ENCODE peak calls at places on chromosomes 11 and 22, in ten cellular contexts. A is mammary epithelial cell, X is cardiac fibroblast, V is thoracic aorta, R is breast epithelium, F is HepG2, L is choroid plexus epithelial cell, K is tibial nerve, G is endodermal cell, E is heart left ventricle. M is an unnamed sample.

GRCh38 chr22:33544707-33545106 is 375.6 kb downstream of the LARGE1 start:
- DNase-seq in V (no peak), E (no peak), A (no peak), X (peak), K (no peak), F (no peak), L (peak), G (no peak), R (no peak), M (no peak)

GRCh38 chr22:22014285-22014659 is 31.7 kb upstream of the TOP3B start:
- DNase-seq in R (no peak), F (no peak), V (no peak), X (no peak), K (no peak), A (no peak), L (no peak), G (no peak), E (no peak), M (no peak)

GRCh38 chr11:1503708-1504104 is 17.1 kb upstream of the MOB2 start:
- DNase-seq in L (no peak), F (no peak), R (no peak), V (no peak), A (no peak), K (no peak), G (no peak), X (no peak), E (peak), M (no peak)

GRCh38 chr11:57152134-57152533 is 29.6 kb upstream of the LRRC55 start:
- DNase-seq in R (no peak), X (no peak), F (no peak), V (no peak), E (no peak), A (no peak), G (no peak), L (no peak), K (no peak), M (no peak)

GRCh38 chr11:43904737-43905515 is 24.3 kb downstream of the ALKBH3 start:
- DNase-seq in G (no peak), K (no peak), X (peak), R (no peak), L (peak), A (peak), F (no peak), V (no peak), E (no peak), M (no peak)

GRCh38 chr11:2804189-2804588 is 81.4 kb downstream of the CDKN1C start:
- DNase-seq in V (no peak), X (no peak), E (peak), L (no peak), G (peak), K (peak), R (no peak), A (no peak), F (no peak), M (no peak)

GRCh38 chr22:27238935-27239510 is 562.5 kb downstream of the MN1 start:
- DNase-seq in L (peak), X (peak), V (peak), A (peak), R (peak), K (no peak), E (peak), F (no peak), G (no peak), M (no peak)

GRCh38 chr11:110035339-110035738 is 57.9 kb upstream of the ZC3H12C start:
- DNase-seq in K (no peak), G (no peak), E (no peak), F (no peak), R (no peak), L (no peak), X (no peak), A (no peak), V (no peak), M (no peak)

GRCh38 chr11:36885154-36885553 is 287.1 kb upstream of the RAG2 start:
- DNase-seq in G (no peak), K (no peak), A (no peak), E (no peak), R (no peak), L (no peak), F (no peak), V (no peak), X (no peak), M (no peak)

GRCh38 chr11:32307449-32307848 is 127.9 kb downstream of the WT1 start:
- DNase-seq in G (no peak), X (no peak), V (no peak), K (no peak), R (no peak), A (no peak), F (no peak), E (no peak), L (no peak), M (no peak)

GRCh38 chr11:125990244-125990643 is 44.4 kb downstream of the VSIG10L2 start:
- DNase-seq in A (peak), L (peak), F (no peak), K (no peak), X (peak), E (peak), V (no peak), R (no peak), G (no peak), M (peak)

GRCh38 chr11:131370090-131370751 is at the start of gene NTM:
- DNase-seq in R (no peak), A (peak), V (no peak), X (peak), K (peak), F (no peak), L (peak), G (no peak), E (peak), M (peak)

GRCh38 chr22:18035740-18036139 is 11.4 kb upstream of the MICAL3 start:
- DNase-seq in G (no peak), F (peak), K (no peak), V (no peak), R (no peak), L (peak), X (peak), A (peak), E (peak), M (no peak)

GRCh38 chr11:84865257-84865656 is 761.9 kb downstream of the DLG2 start:
- DNase-seq in X (no peak), A (peak), L (peak), K (no peak), V (no peak), R (no peak), E (no peak), G (no peak), F (no peak), M (peak)

GRCh38 chr11:905952-906351 is 4.7 kb downstream of the CHID1 start:
- DNase-seq in X (no peak), R (no peak), G (no peak), E (no peak), K (no peak), L (no peak), V (no peak), A (no peak), F (no peak), M (no peak)

DNA sequence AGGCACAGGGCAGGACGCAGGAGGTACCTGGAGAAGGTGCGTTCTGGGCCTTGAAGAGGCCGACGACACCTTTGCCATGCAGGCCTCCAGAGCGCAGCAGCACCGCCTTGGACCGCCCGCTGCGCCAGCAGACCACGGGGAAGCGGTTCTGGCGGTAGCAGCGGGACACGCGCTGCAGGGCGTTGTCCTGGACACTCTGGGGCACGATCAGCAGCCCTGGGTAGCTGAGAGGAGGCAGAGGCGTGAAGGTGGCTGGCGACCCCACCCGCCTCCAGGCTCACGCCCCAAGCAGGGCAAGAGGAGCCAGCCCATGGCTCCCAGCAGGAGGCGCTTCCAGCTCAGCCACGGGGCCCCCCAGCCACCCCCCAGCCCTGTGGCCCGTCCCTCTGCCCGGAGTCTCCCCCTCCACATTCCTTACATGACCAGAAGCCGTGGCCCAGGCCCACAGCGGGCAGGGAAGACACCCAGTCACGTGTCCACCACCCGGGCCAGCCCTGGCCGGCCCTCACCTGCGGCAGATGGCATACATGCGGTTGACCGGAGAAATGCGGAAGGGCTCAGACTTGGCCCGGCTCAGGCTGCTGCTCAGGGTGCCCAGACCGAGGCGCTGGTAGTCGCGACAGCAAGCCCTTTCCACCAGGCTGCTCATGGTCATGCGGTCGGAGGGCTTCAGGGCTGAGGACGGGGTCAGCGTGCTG is 15.2 kb downstream of the SBF1 start:
- DNase-seq in A (no peak), K (no peak), F (no peak), G (no peak), E (no peak), L (no peak), V (no peak), X (no peak), R (no peak), M (no peak)
- TF ChIP-seq CTCF in A (no peak), K (no peak), F (peak), G (no peak), E (no peak), L (no peak), V (no peak), X (no peak), R (no peak), M (no peak)

DNA sequence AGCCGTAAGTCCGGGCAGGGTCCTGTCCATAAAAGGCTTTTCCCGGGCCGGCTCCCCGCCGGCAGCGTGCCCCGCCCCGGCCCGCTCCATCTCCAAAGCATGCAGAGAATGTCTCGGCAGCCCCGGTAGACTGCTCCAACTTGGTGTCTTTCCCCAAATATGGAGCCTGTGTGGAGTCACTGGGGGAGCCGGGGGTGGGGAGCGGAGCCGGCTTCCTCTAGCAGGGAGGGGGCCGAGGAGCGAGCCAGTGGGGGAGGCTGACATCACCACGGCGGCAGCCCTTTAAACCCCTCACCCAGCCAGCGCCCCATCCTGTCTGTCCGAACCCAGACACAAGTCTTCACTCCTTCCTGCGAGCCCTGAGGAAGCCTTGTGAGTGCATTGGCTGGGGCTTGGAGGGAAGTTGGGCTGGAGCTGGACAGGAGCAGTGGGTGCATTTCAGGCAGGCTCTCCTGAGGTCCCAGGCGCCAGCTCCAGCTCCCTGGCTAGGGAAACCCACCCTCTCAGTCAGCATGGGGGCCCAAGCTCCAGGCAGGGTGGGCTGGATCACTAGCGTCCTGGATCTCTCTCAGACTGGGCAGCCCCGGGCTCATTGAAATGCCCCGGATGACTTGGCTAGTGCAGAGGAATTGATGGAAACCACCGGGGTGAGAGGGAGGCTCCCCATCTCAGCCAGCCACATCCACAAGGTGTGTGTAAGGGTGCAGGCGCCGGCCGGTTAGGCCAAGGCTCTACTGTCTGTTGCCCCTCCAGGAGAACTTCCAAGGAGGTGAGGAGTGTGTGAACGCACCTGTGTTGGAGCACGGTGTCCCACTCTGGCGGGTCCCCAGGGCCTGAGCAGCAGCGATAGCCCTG is at the start of gene TAGLN:
- DNase-seq in A (peak), X (peak), R (peak), K (peak), F (peak), V (peak), E (peak), G (peak), L (peak), M (no peak)
- H3K4me3 ChIP-seq in A (peak), X (peak), R (peak), K (peak), F (no peak), V (peak), E (peak), G (peak), L (peak), M (no peak)

DNA sequence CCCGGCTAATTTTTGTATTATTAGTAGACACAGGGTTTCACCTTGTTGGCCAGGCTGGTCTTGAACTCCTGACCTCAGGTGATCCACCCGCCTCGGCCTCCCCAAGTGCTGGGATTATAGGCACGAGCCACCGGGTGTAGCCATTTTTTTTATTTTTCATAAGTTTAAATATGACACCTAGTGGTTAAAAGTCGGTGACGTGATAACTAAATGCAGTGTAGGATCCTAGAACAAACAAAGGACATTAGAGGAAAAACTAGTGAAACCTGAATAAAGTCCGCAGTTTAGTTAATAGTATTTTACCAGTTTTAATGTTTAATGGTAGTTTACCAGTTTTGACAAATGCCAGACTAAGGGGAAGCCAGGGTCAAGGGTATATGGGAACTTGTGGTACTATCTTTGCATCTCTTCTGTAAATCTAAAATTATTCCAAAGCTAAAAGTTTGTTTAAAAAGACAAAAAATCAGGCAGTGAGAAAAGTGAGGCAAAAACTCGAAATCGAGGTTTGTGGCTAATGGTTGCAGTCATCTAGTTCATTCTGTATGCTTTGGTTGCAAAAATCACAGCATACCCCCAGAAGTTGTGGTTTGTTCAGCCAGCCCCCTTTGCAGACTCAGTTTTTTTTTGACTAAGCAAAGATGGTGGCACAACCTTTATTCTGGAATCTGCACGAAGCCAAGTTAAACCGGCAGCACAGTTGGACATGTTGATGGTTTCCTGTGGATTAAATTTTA is 29.6 kb downstream of the TOM1 start:
- DNase-seq in G (no peak), V (no peak), R (no peak), A (no peak), E (no peak), X (no peak), K (no peak), F (no peak), L (no peak), M (no peak)
- TF ChIP-seq CTCF in G (no peak), V (no peak), R (no peak), A (no peak), E (no peak), X (no peak), K (no peak), F (peak), L (no peak), M (peak)

DNA sequence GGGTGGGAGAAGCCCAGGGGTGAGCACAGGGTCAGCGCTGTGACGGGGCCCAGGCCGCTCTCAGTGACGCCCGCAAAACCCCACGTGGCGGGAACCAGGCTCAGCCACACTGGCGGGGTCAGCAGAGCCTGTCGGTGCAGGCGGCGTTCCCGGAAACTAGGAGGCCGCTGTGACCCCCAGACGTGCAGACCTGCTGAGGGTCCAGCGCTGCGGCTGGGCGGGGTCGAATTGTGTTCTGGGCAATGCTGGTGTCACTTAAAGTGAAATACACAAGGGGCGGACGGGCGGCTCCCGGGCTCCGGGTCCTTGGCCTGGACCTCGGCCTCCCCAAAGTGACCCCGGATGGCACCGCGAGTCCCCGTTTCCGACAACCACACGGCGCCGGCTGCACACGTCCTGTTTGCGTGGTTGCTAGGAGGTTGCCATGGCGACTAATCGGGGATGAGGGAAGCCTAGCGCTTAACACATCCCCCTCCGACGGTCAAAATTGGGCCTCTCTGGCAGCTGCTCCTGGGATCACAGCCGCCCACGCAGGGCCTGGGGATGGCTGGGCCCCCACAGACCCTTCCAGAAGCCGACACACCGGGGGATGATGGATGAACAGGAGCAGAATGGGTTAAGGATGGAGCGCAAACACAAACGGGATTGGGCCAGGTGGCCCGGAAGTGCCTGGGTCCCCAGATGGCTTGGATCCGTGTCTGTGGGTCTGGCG is 81.7 kb upstream of the PRR5 start:
- DNase-seq in K (no peak), R (no peak), V (peak), E (peak), F (peak), L (peak), G (peak), X (peak), A (peak), M (no peak)
- H3K4me3 ChIP-seq in K (no peak), R (no peak), V (peak), E (no peak), F (no peak), L (no peak), G (no peak), X (no peak), A (no peak), M (no peak)

M was measured in LNCaP clone FGC.